ENCODE peak calls at places on chromosomes 6 and 20, in ten cellular contexts. One of them, this sample, is unnamed.

GRCh38 chr20:44407402-44408184 is 52.1 kb downstream of the HNF4A start:
- DNase-seq in activated T-cell treated with anti-CD3 and anti-CD28 coated beads, Interleukin-2, amount 50 U/mL, for 1 hour: no peak
- DNase-seq in RPMI7951: peak
- DNase-seq in CD8-positive, alpha-beta T cell: no peak
- DNase-seq in dorsolateral prefrontal cortex: no peak
- DNase-seq in germinal center: no peak
- DNase-seq in T-cell: no peak
- DNase-seq in RWPE1: peak
- DNase-seq in effector memory CD4-positive, alpha-beta T cell: no peak
- DNase-seq in amniotic stem cell: no peak
- DNase-seq in this sample: no peak

GRCh38 chr20:46122516-46123481 is 4.7 kb downstream of the CD40 start:
- DNase-seq in activated T-cell treated with anti-CD3 and anti-CD28 coated beads, Interleukin-2, amount 50 U/mL, for 1 hour: no peak
- DNase-seq in RPMI7951: no peak
- DNase-seq in CD8-positive, alpha-beta T cell: no peak
- DNase-seq in dorsolateral prefrontal cortex: no peak
- DNase-seq in germinal center: no peak
- DNase-seq in T-cell: no peak
- DNase-seq in RWPE1: no peak
- DNase-seq in effector memory CD4-positive, alpha-beta T cell: no peak
- DNase-seq in amniotic stem cell: no peak
- DNase-seq in this sample: no peak

GRCh38 chr6:122170274-122170673 is 229.2 kb upstream of the HSF2 start:
- DNase-seq in activated T-cell treated with anti-CD3 and anti-CD28 coated beads, Interleukin-2, amount 50 U/mL, for 1 hour: no peak
- DNase-seq in RPMI7951: no peak
- DNase-seq in CD8-positive, alpha-beta T cell: no peak
- DNase-seq in dorsolateral prefrontal cortex: no peak
- DNase-seq in germinal center: no peak
- DNase-seq in T-cell: no peak
- DNase-seq in RWPE1: no peak
- DNase-seq in effector memory CD4-positive, alpha-beta T cell: no peak
- DNase-seq in amniotic stem cell: no peak
- DNase-seq in this sample: no peak

GRCh38 chr20:32490942-32491763 is 94.0 kb downstream of the NOL4L start:
- DNase-seq in activated T-cell treated with anti-CD3 and anti-CD28 coated beads, Interleukin-2, amount 50 U/mL, for 1 hour: no peak
- DNase-seq in RPMI7951: no peak
- DNase-seq in CD8-positive, alpha-beta T cell: no peak
- DNase-seq in dorsolateral prefrontal cortex: no peak
- DNase-seq in germinal center: no peak
- DNase-seq in T-cell: no peak
- DNase-seq in RWPE1: no peak
- DNase-seq in effector memory CD4-positive, alpha-beta T cell: no peak
- DNase-seq in amniotic stem cell: no peak
- DNase-seq in this sample: no peak

GRCh38 chr6:157620905-157621304 is 202.1 kb upstream of the SNX9 start:
- DNase-seq in activated T-cell treated with anti-CD3 and anti-CD28 coated beads, Interleukin-2, amount 50 U/mL, for 1 hour: no peak
- DNase-seq in RPMI7951: no peak
- DNase-seq in CD8-positive, alpha-beta T cell: no peak
- DNase-seq in dorsolateral prefrontal cortex: no peak
- DNase-seq in germinal center: no peak
- DNase-seq in T-cell: no peak
- DNase-seq in RWPE1: peak
- DNase-seq in effector memory CD4-positive, alpha-beta T cell: no peak
- DNase-seq in amniotic stem cell: no peak
- DNase-seq in this sample: no peak

GRCh38 chr6:158706369-158706982 is 56.6 kb downstream of the SYTL3 start:
- DNase-seq in activated T-cell treated with anti-CD3 and anti-CD28 coated beads, Interleukin-2, amount 50 U/mL, for 1 hour: peak
- DNase-seq in RPMI7951: peak
- DNase-seq in CD8-positive, alpha-beta T cell: no peak
- DNase-seq in dorsolateral prefrontal cortex: peak
- DNase-seq in germinal center: no peak
- DNase-seq in T-cell: no peak
- DNase-seq in RWPE1: peak
- DNase-seq in effector memory CD4-positive, alpha-beta T cell: no peak
- DNase-seq in amniotic stem cell: no peak
- DNase-seq in this sample: no peak

GRCh38 chr6:140183881-140184280 is 809.4 kb upstream of the CITED2 start:
- DNase-seq in activated T-cell treated with anti-CD3 and anti-CD28 coated beads, Interleukin-2, amount 50 U/mL, for 1 hour: no peak
- DNase-seq in RPMI7951: peak
- DNase-seq in CD8-positive, alpha-beta T cell: no peak
- DNase-seq in dorsolateral prefrontal cortex: no peak
- DNase-seq in germinal center: no peak
- DNase-seq in T-cell: no peak
- DNase-seq in RWPE1: no peak
- DNase-seq in effector memory CD4-positive, alpha-beta T cell: no peak
- DNase-seq in amniotic stem cell: no peak
- DNase-seq in this sample: no peak

GRCh38 chr20:38435555-38435939 is 419 bp upstream of the SNHG17 start:
- DNase-seq in activated T-cell treated with anti-CD3 and anti-CD28 coated beads, Interleukin-2, amount 50 U/mL, for 1 hour: no peak
- DNase-seq in RPMI7951: peak
- DNase-seq in CD8-positive, alpha-beta T cell: no peak
- DNase-seq in dorsolateral prefrontal cortex: no peak
- DNase-seq in germinal center: no peak
- DNase-seq in T-cell: no peak
- DNase-seq in RWPE1: no peak
- DNase-seq in effector memory CD4-positive, alpha-beta T cell: no peak
- DNase-seq in amniotic stem cell: no peak
- DNase-seq in this sample: no peak

GRCh38 chr20:21433329-21433890 is 36.1 kb upstream of the NKX2-4 start:
- DNase-seq in activated T-cell treated with anti-CD3 and anti-CD28 coated beads, Interleukin-2, amount 50 U/mL, for 1 hour: no peak
- DNase-seq in RPMI7951: peak
- DNase-seq in CD8-positive, alpha-beta T cell: no peak
- DNase-seq in dorsolateral prefrontal cortex: no peak
- DNase-seq in germinal center: no peak
- DNase-seq in T-cell: no peak
- DNase-seq in RWPE1: no peak
- DNase-seq in effector memory CD4-positive, alpha-beta T cell: no peak
- DNase-seq in amniotic stem cell: no peak
- DNase-seq in this sample: no peak

GRCh38 chr20:17077030-17077429 is 149.8 kb upstream of the PCSK2 start:
- DNase-seq in activated T-cell treated with anti-CD3 and anti-CD28 coated beads, Interleukin-2, amount 50 U/mL, for 1 hour: no peak
- DNase-seq in RPMI7951: no peak
- DNase-seq in CD8-positive, alpha-beta T cell: no peak
- DNase-seq in dorsolateral prefrontal cortex: no peak
- DNase-seq in germinal center: no peak
- DNase-seq in T-cell: no peak
- DNase-seq in RWPE1: no peak
- DNase-seq in effector memory CD4-positive, alpha-beta T cell: no peak
- DNase-seq in amniotic stem cell: no peak
- DNase-seq in this sample: no peak

GRCh38 chr6:126672654-126673053 is 332.7 kb downstream of the CENPW start:
- DNase-seq in activated T-cell treated with anti-CD3 and anti-CD28 coated beads, Interleukin-2, amount 50 U/mL, for 1 hour: no peak
- DNase-seq in RPMI7951: no peak
- DNase-seq in CD8-positive, alpha-beta T cell: no peak
- DNase-seq in dorsolateral prefrontal cortex: no peak
- DNase-seq in germinal center: no peak
- DNase-seq in T-cell: no peak
- DNase-seq in RWPE1: no peak
- DNase-seq in effector memory CD4-positive, alpha-beta T cell: no peak
- DNase-seq in amniotic stem cell: no peak
- DNase-seq in this sample: no peak

GRCh38 chr20:43916073-43916874 is 1.6 kb downstream of the TOX2 start:
- DNase-seq in activated T-cell treated with anti-CD3 and anti-CD28 coated beads, Interleukin-2, amount 50 U/mL, for 1 hour: no peak
- DNase-seq in RPMI7951: peak
- DNase-seq in CD8-positive, alpha-beta T cell: no peak
- DNase-seq in dorsolateral prefrontal cortex: no peak
- DNase-seq in germinal center: no peak
- DNase-seq in T-cell: peak
- DNase-seq in RWPE1: no peak
- DNase-seq in effector memory CD4-positive, alpha-beta T cell: no peak
- DNase-seq in amniotic stem cell: no peak
- DNase-seq in this sample: no peak

GRCh38 chr6:152879681-152880080 is 103.2 kb downstream of the FBXO5 start:
- DNase-seq in activated T-cell treated with anti-CD3 and anti-CD28 coated beads, Interleukin-2, amount 50 U/mL, for 1 hour: no peak
- DNase-seq in RPMI7951: no peak
- DNase-seq in CD8-positive, alpha-beta T cell: no peak
- DNase-seq in dorsolateral prefrontal cortex: no peak
- DNase-seq in germinal center: no peak
- DNase-seq in T-cell: no peak
- DNase-seq in RWPE1: no peak
- DNase-seq in effector memory CD4-positive, alpha-beta T cell: no peak
- DNase-seq in amniotic stem cell: no peak
- DNase-seq in this sample: no peak

GRCh38 chr6:1188199-1188598 is 123.7 kb upstream of the FOXQ1 start:
- DNase-seq in activated T-cell treated with anti-CD3 and anti-CD28 coated beads, Interleukin-2, amount 50 U/mL, for 1 hour: no peak
- DNase-seq in RPMI7951: no peak
- DNase-seq in CD8-positive, alpha-beta T cell: no peak
- DNase-seq in dorsolateral prefrontal cortex: no peak
- DNase-seq in germinal center: no peak
- DNase-seq in T-cell: no peak
- DNase-seq in RWPE1: no peak
- DNase-seq in effector memory CD4-positive, alpha-beta T cell: no peak
- DNase-seq in amniotic stem cell: no peak
- DNase-seq in this sample: no peak

GRCh38 chr6:9121551-9121950 is 686.2 kb upstream of the SLC35B3 start:
- DNase-seq in activated T-cell treated with anti-CD3 and anti-CD28 coated beads, Interleukin-2, amount 50 U/mL, for 1 hour: no peak
- DNase-seq in RPMI7951: peak
- DNase-seq in CD8-positive, alpha-beta T cell: no peak
- DNase-seq in dorsolateral prefrontal cortex: no peak
- DNase-seq in germinal center: no peak
- DNase-seq in T-cell: no peak
- DNase-seq in RWPE1: peak
- DNase-seq in effector memory CD4-positive, alpha-beta T cell: no peak
- DNase-seq in amniotic stem cell: no peak
- DNase-seq in this sample: no peak

GRCh38 chr6:166903027-166903426 is 53.3 kb downstream of the RNASET2 start:
- DNase-seq in activated T-cell treated with anti-CD3 and anti-CD28 coated beads, Interleukin-2, amount 50 U/mL, for 1 hour: no peak
- DNase-seq in RPMI7951: no peak
- DNase-seq in CD8-positive, alpha-beta T cell: no peak
- DNase-seq in dorsolateral prefrontal cortex: no peak
- DNase-seq in germinal center: no peak
- DNase-seq in T-cell: no peak
- DNase-seq in RWPE1: no peak
- DNase-seq in effector memory CD4-positive, alpha-beta T cell: no peak
- DNase-seq in amniotic stem cell: no peak
- DNase-seq in this sample: no peak

GRCh38 chr20:32537657-32538525 is 47.2 kb downstream of the NOL4L start:
- DNase-seq in activated T-cell treated with anti-CD3 and anti-CD28 coated beads, Interleukin-2, amount 50 U/mL, for 1 hour: no peak
- DNase-seq in RPMI7951: no peak
- DNase-seq in CD8-positive, alpha-beta T cell: no peak
- DNase-seq in dorsolateral prefrontal cortex: no peak
- DNase-seq in germinal center: no peak
- DNase-seq in T-cell: no peak
- DNase-seq in RWPE1: no peak
- DNase-seq in effector memory CD4-positive, alpha-beta T cell: no peak
- DNase-seq in amniotic stem cell: no peak
- DNase-seq in this sample: no peak

GRCh38 chr6:100455230-100456124 is 9.2 kb downstream of the SIM1 start:
- DNase-seq in activated T-cell treated with anti-CD3 and anti-CD28 coated beads, Interleukin-2, amount 50 U/mL, for 1 hour: no peak
- DNase-seq in RPMI7951: no peak
- DNase-seq in CD8-positive, alpha-beta T cell: no peak
- DNase-seq in dorsolateral prefrontal cortex: no peak
- DNase-seq in germinal center: no peak
- DNase-seq in T-cell: no peak
- DNase-seq in RWPE1: no peak
- DNase-seq in effector memory CD4-positive, alpha-beta T cell: no peak
- DNase-seq in amniotic stem cell: no peak
- DNase-seq in this sample: no peak

GRCh38 chr6:2101213-2101612 is 144.2 kb downstream of the GMDS start:
- DNase-seq in activated T-cell treated with anti-CD3 and anti-CD28 coated beads, Interleukin-2, amount 50 U/mL, for 1 hour: no peak
- DNase-seq in RPMI7951: no peak
- DNase-seq in CD8-positive, alpha-beta T cell: no peak
- DNase-seq in dorsolateral prefrontal cortex: no peak
- DNase-seq in germinal center: no peak
- DNase-seq in T-cell: no peak
- DNase-seq in RWPE1: no peak
- DNase-seq in effector memory CD4-positive, alpha-beta T cell: no peak
- DNase-seq in amniotic stem cell: no peak
- DNase-seq in this sample: no peak

GRCh38 chr20:53413188-53413631 is 180.4 kb downstream of the ZNF217 start:
- DNase-seq in activated T-cell treated with anti-CD3 and anti-CD28 coated beads, Interleukin-2, amount 50 U/mL, for 1 hour: peak
- DNase-seq in RPMI7951: peak
- DNase-seq in CD8-positive, alpha-beta T cell: peak
- DNase-seq in dorsolateral prefrontal cortex: no peak
- DNase-seq in germinal center: peak
- DNase-seq in T-cell: peak
- DNase-seq in RWPE1: peak
- DNase-seq in effector memory CD4-positive, alpha-beta T cell: peak
- DNase-seq in amniotic stem cell: no peak
- DNase-seq in this sample: peak

GRCh38 chr6:13486679-13487121 is 700 bp downstream of the GFOD1 start:
- DNase-seq in activated T-cell treated with anti-CD3 and anti-CD28 coated beads, Interleukin-2, amount 50 U/mL, for 1 hour: peak
- DNase-seq in RPMI7951: peak
- DNase-seq in CD8-positive, alpha-beta T cell: peak
- DNase-seq in dorsolateral prefrontal cortex: no peak
- DNase-seq in germinal center: peak
- DNase-seq in T-cell: peak
- DNase-seq in RWPE1: peak
- DNase-seq in effector memory CD4-positive, alpha-beta T cell: peak
- DNase-seq in amniotic stem cell: no peak
- DNase-seq in this sample: peak

GRCh38 chr6:144265061-144265357 is 20.1 kb upstream of the UTRN start:
- DNase-seq in activated T-cell treated with anti-CD3 and anti-CD28 coated beads, Interleukin-2, amount 50 U/mL, for 1 hour: no peak
- DNase-seq in RPMI7951: peak
- DNase-seq in CD8-positive, alpha-beta T cell: no peak
- DNase-seq in dorsolateral prefrontal cortex: no peak
- DNase-seq in germinal center: no peak
- DNase-seq in T-cell: no peak
- DNase-seq in RWPE1: no peak
- DNase-seq in effector memory CD4-positive, alpha-beta T cell: no peak
- DNase-seq in amniotic stem cell: no peak
- DNase-seq in this sample: no peak

GRCh38 chr20:62208805-62209755 is 11.0 kb downstream of the HRH3 start:
- DNase-seq in activated T-cell treated with anti-CD3 and anti-CD28 coated beads, Interleukin-2, amount 50 U/mL, for 1 hour: no peak
- DNase-seq in RPMI7951: peak
- DNase-seq in CD8-positive, alpha-beta T cell: no peak
- DNase-seq in dorsolateral prefrontal cortex: no peak
- DNase-seq in germinal center: no peak
- DNase-seq in T-cell: no peak
- DNase-seq in RWPE1: peak
- DNase-seq in effector memory CD4-positive, alpha-beta T cell: no peak
- DNase-seq in amniotic stem cell: no peak
- DNase-seq in this sample: no peak

GRCh38 chr20:2822073-2822472 is 5.9 kb downstream of the TMEM239 start:
- DNase-seq in activated T-cell treated with anti-CD3 and anti-CD28 coated beads, Interleukin-2, amount 50 U/mL, for 1 hour: peak
- DNase-seq in RPMI7951: peak
- DNase-seq in CD8-positive, alpha-beta T cell: peak
- DNase-seq in dorsolateral prefrontal cortex: no peak
- DNase-seq in germinal center: no peak
- DNase-seq in T-cell: peak
- DNase-seq in RWPE1: no peak
- DNase-seq in effector memory CD4-positive, alpha-beta T cell: peak
- DNase-seq in amniotic stem cell: no peak
- DNase-seq in this sample: peak

GRCh38 chr6:82906951-82907350 is 158.7 kb downstream of the UBE3D start:
- DNase-seq in activated T-cell treated with anti-CD3 and anti-CD28 coated beads, Interleukin-2, amount 50 U/mL, for 1 hour: no peak
- DNase-seq in RPMI7951: peak
- DNase-seq in CD8-positive, alpha-beta T cell: no peak
- DNase-seq in dorsolateral prefrontal cortex: no peak
- DNase-seq in germinal center: no peak
- DNase-seq in T-cell: no peak
- DNase-seq in RWPE1: peak
- DNase-seq in effector memory CD4-positive, alpha-beta T cell: no peak
- DNase-seq in amniotic stem cell: no peak
- DNase-seq in this sample: no peak

GRCh38 chr20:45867811-45868176 is 10.4 kb downstream of the ZSWIM3 start:
- DNase-seq in activated T-cell treated with anti-CD3 and anti-CD28 coated beads, Interleukin-2, amount 50 U/mL, for 1 hour: no peak
- DNase-seq in RPMI7951: peak
- DNase-seq in CD8-positive, alpha-beta T cell: no peak
- DNase-seq in dorsolateral prefrontal cortex: no peak
- DNase-seq in germinal center: no peak
- DNase-seq in T-cell: no peak
- DNase-seq in RWPE1: peak
- DNase-seq in effector memory CD4-positive, alpha-beta T cell: no peak
- DNase-seq in amniotic stem cell: peak
- DNase-seq in this sample: no peak

GRCh38 chr20:32830437-32830836 is 10.7 kb downstream of the MAPRE1 start:
- DNase-seq in activated T-cell treated with anti-CD3 and anti-CD28 coated beads, Interleukin-2, amount 50 U/mL, for 1 hour: no peak
- DNase-seq in RPMI7951: no peak
- DNase-seq in CD8-positive, alpha-beta T cell: no peak
- DNase-seq in dorsolateral prefrontal cortex: no peak
- DNase-seq in germinal center: no peak
- DNase-seq in T-cell: no peak
- DNase-seq in RWPE1: no peak
- DNase-seq in effector memory CD4-positive, alpha-beta T cell: no peak
- DNase-seq in amniotic stem cell: no peak
- DNase-seq in this sample: no peak

GRCh38 chr6:150238294-150238693 is 95.5 kb downstream of the PPP1R14C start:
- DNase-seq in activated T-cell treated with anti-CD3 and anti-CD28 coated beads, Interleukin-2, amount 50 U/mL, for 1 hour: no peak
- DNase-seq in RPMI7951: peak
- DNase-seq in CD8-positive, alpha-beta T cell: no peak
- DNase-seq in dorsolateral prefrontal cortex: no peak
- DNase-seq in germinal center: no peak
- DNase-seq in T-cell: no peak
- DNase-seq in RWPE1: no peak
- DNase-seq in effector memory CD4-positive, alpha-beta T cell: no peak
- DNase-seq in amniotic stem cell: no peak
- DNase-seq in this sample: no peak